ENCODE peak calls at places on chromosomes 6 and 20, in six cellular contexts. One of them, this sample, is unnamed.

GRCh38 chr6:45477278-45477677 is 99.5 kb upstream of the SUPT3H start:
- DNase-seq in H9: no peak
- DNase-seq in foreskin keratinocyte: peak
- DNase-seq in stomach: no peak
- DNase-seq in A549: no peak
- DNase-seq in progenitor cell of endocrine pancreas: no peak
- DNase-seq in this sample: no peak

GRCh38 chr20:11686900-11687543 is 230.7 kb upstream of the BTBD3 start:
- DNase-seq in H9: peak
- DNase-seq in foreskin keratinocyte: peak
- DNase-seq in stomach: peak
- DNase-seq in A549: no peak
- DNase-seq in progenitor cell of endocrine pancreas: no peak
- DNase-seq in this sample: peak

GRCh38 chr6:125252891-125253290 is 48.9 kb downstream of the HDDC2 start:
- DNase-seq in H9: no peak
- DNase-seq in foreskin keratinocyte: peak
- DNase-seq in stomach: no peak
- DNase-seq in A549: no peak
- DNase-seq in progenitor cell of endocrine pancreas: no peak
- DNase-seq in this sample: no peak

GRCh38 chr20:10060223-10060622 is 25.4 kb downstream of the ANKEF1 start:
- DNase-seq in H9: no peak
- DNase-seq in foreskin keratinocyte: no peak
- DNase-seq in stomach: no peak
- DNase-seq in A549: no peak
- DNase-seq in progenitor cell of endocrine pancreas: no peak
- DNase-seq in this sample: peak

GRCh38 chr6:40011844-40012243 is 77.6 kb upstream of the MOCS1 start:
- DNase-seq in H9: peak
- DNase-seq in foreskin keratinocyte: peak
- DNase-seq in stomach: no peak
- DNase-seq in A549: no peak
- DNase-seq in progenitor cell of endocrine pancreas: no peak
- DNase-seq in this sample: no peak

GRCh38 chr6:100463685-100464161 is 998 bp downstream of the SIM1 start:
- DNase-seq in H9: peak
- DNase-seq in foreskin keratinocyte: no peak
- DNase-seq in stomach: no peak
- DNase-seq in A549: no peak
- DNase-seq in progenitor cell of endocrine pancreas: no peak
- DNase-seq in this sample: no peak

GRCh38 chr6:159984268-159984786 is 15.4 kb downstream of the IGF2R start:
- DNase-seq in H9: no peak
- DNase-seq in foreskin keratinocyte: peak
- DNase-seq in stomach: no peak
- DNase-seq in A549: no peak
- DNase-seq in progenitor cell of endocrine pancreas: no peak
- DNase-seq in this sample: no peak

GRCh38 chr6:90940812-90941481 is 354.1 kb upstream of the MAP3K7 start:
- DNase-seq in H9: no peak
- DNase-seq in foreskin keratinocyte: peak
- DNase-seq in stomach: no peak
- DNase-seq in A549: peak
- DNase-seq in progenitor cell of endocrine pancreas: no peak
- DNase-seq in this sample: no peak

GRCh38 chr20:19466204-19466928 is 253.9 kb downstream of the SLC24A3 start:
- DNase-seq in H9: no peak
- DNase-seq in foreskin keratinocyte: no peak
- DNase-seq in stomach: no peak
- DNase-seq in A549: no peak
- DNase-seq in progenitor cell of endocrine pancreas: no peak
- DNase-seq in this sample: no peak

GRCh38 chr20:3696200-3696599 is 14.4 kb upstream of the ADAM33 start:
- DNase-seq in H9: no peak
- DNase-seq in foreskin keratinocyte: no peak
- DNase-seq in stomach: no peak
- DNase-seq in A549: no peak
- DNase-seq in progenitor cell of endocrine pancreas: no peak
- DNase-seq in this sample: no peak
- TF ChIP-seq CTCF in H9: peak
- TF ChIP-seq CTCF in foreskin keratinocyte: peak
- TF ChIP-seq CTCF in stomach: no peak
- TF ChIP-seq CTCF in A549: peak
- TF ChIP-seq CTCF in progenitor cell of endocrine pancreas: peak
- TF ChIP-seq CTCF in this sample: peak

GRCh38 chr20:887137-887536 is 29.0 kb downstream of the ANGPT4 start:
- DNase-seq in H9: no peak
- DNase-seq in foreskin keratinocyte: no peak
- DNase-seq in stomach: no peak
- DNase-seq in A549: no peak
- DNase-seq in progenitor cell of endocrine pancreas: no peak
- DNase-seq in this sample: no peak
- TF ChIP-seq CTCF in H9: no peak
- TF ChIP-seq CTCF in foreskin keratinocyte: no peak
- TF ChIP-seq CTCF in stomach: no peak
- TF ChIP-seq CTCF in A549: no peak
- TF ChIP-seq CTCF in progenitor cell of endocrine pancreas: no peak
- TF ChIP-seq CTCF in this sample: no peak

GRCh38 chr6:29071831-29072723 is 15.0 kb downstream of the OR2B3 start:
- DNase-seq in H9: peak
- DNase-seq in foreskin keratinocyte: peak
- DNase-seq in stomach: no peak
- DNase-seq in A549: peak
- DNase-seq in progenitor cell of endocrine pancreas: no peak
- DNase-seq in this sample: peak
- TF ChIP-seq CTCF in H9: peak
- TF ChIP-seq CTCF in foreskin keratinocyte: peak
- TF ChIP-seq CTCF in stomach: no peak
- TF ChIP-seq CTCF in A549: peak
- TF ChIP-seq CTCF in progenitor cell of endocrine pancreas: peak
- TF ChIP-seq CTCF in this sample: peak

GRCh38 chr6:122614303-122614702 is 4.1 kb downstream of the PKIB start:
- DNase-seq in H9: no peak
- DNase-seq in foreskin keratinocyte: no peak
- DNase-seq in stomach: no peak
- DNase-seq in A549: no peak
- DNase-seq in progenitor cell of endocrine pancreas: no peak
- DNase-seq in this sample: no peak

GRCh38 chr6:122615409-122615808 is 5.2 kb downstream of the PKIB start:
- DNase-seq in H9: no peak
- DNase-seq in foreskin keratinocyte: no peak
- DNase-seq in stomach: no peak
- DNase-seq in A549: no peak
- DNase-seq in progenitor cell of endocrine pancreas: no peak
- DNase-seq in this sample: no peak

GRCh38 chr6:122612838-122613237 is 2.6 kb downstream of the PKIB start:
- DNase-seq in H9: no peak
- DNase-seq in foreskin keratinocyte: no peak
- DNase-seq in stomach: no peak
- DNase-seq in A549: no peak
- DNase-seq in progenitor cell of endocrine pancreas: no peak
- DNase-seq in this sample: no peak

GRCh38 chr6:122610690-122611455 is 668 bp downstream of the PKIB start:
- DNase-seq in H9: peak
- DNase-seq in foreskin keratinocyte: no peak
- DNase-seq in stomach: peak
- DNase-seq in A549: peak
- DNase-seq in progenitor cell of endocrine pancreas: peak
- DNase-seq in this sample: peak

GRCh38 chr6:122609881-122610689 is at the start of gene PKIB:
- DNase-seq in H9: peak
- DNase-seq in foreskin keratinocyte: peak
- DNase-seq in stomach: peak
- DNase-seq in A549: peak
- DNase-seq in progenitor cell of endocrine pancreas: peak
- DNase-seq in this sample: peak
- TF ChIP-seq CTCF in H9: peak
- TF ChIP-seq CTCF in foreskin keratinocyte: peak
- TF ChIP-seq CTCF in stomach: no peak
- TF ChIP-seq CTCF in A549: peak
- TF ChIP-seq CTCF in progenitor cell of endocrine pancreas: peak
- TF ChIP-seq CTCF in this sample: no peak

DNA sequence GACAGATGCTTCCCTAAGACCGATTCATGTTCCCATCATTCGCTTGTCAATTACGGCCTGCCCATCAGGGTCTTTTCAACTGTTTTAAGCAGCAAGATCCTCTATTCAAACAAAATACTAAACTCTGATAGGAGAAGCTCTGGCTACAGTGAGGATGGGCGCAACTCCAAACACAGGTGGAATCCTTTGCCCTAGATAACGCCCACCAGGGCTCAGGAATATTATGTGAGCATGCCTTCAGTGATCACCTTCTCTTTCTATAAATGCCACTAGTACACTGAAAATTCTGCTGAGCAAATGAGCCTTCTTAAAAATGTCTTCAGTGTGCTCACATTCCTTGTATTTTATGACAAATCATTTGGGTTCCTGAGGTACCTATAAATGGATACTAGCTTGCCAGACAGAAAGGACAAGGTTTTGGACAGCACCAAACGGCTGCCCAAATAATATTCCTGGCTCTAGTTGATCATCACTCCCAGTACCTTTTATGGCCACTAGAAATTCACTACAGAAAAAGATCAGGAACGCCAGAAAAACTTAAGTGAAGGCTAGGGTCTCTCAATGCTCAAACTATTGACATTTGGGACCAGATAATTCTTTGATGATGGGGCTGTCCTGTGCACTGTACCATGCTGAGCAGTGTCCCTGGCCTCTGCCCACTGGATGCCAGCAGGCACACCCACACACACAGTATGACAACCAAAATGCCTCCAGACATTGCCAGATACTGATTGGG is 13.1 kb downstream of the ZNF217 start:
- DNase-seq in H9: no peak
- DNase-seq in foreskin keratinocyte: no peak
- DNase-seq in stomach: peak
- DNase-seq in A549: no peak
- DNase-seq in progenitor cell of endocrine pancreas: no peak
- DNase-seq in this sample: no peak
- TF ChIP-seq CTCF in H9: peak
- TF ChIP-seq CTCF in foreskin keratinocyte: no peak
- TF ChIP-seq CTCF in stomach: no peak
- TF ChIP-seq CTCF in A549: no peak
- TF ChIP-seq CTCF in progenitor cell of endocrine pancreas: peak
- TF ChIP-seq CTCF in this sample: peak

GRCh38 chr6:51753635-51754034 is 333.8 kb downstream of the PKHD1 start:
- DNase-seq in H9: peak
- DNase-seq in foreskin keratinocyte: peak
- DNase-seq in stomach: peak
- DNase-seq in A549: no peak
- DNase-seq in progenitor cell of endocrine pancreas: peak
- DNase-seq in this sample: peak
- TF ChIP-seq CTCF in H9: peak
- TF ChIP-seq CTCF in foreskin keratinocyte: peak
- TF ChIP-seq CTCF in stomach: no peak
- TF ChIP-seq CTCF in A549: no peak
- TF ChIP-seq CTCF in progenitor cell of endocrine pancreas: peak
- TF ChIP-seq CTCF in this sample: peak

DNA sequence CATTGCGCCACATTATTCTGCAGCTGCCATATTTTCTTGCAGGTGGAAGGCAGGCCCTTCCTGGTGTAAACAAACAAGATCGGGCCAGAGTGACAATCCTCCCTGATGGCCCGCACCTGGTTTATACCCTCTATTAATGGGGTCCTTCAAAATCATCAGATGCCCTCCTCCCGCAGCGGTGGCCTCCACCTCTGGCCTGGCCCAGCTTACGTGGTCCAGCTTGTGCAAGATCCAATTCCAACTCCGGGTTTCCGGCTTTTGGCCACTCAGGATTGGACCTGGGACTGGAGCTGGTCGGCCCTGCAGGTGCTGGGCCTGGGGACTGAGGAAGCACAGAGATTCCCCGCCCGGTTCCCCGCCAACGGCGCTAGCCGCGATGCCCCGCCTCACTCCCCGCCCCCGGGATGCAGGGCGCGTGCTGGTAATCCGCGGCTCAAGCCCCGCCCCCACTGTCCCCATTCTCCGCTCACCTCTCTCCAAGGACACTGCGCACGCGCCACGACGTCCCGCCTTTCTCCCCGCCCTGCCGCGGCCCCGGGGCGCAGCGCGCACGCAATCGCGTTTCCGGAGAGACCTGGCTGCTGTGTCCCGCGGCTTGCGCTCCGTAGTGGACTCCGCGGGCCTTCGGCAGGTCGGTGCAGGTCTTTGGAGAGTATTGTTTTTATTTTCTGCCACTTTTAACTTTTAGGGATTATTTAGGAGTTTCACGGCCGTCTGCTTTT is at the start of gene TMEM14B:
- DNase-seq in H9: peak
- DNase-seq in foreskin keratinocyte: peak
- DNase-seq in stomach: peak
- DNase-seq in A549: peak
- DNase-seq in progenitor cell of endocrine pancreas: peak
- DNase-seq in this sample: peak
- TF ChIP-seq CTCF in H9: no peak
- TF ChIP-seq CTCF in foreskin keratinocyte: no peak
- TF ChIP-seq CTCF in stomach: no peak
- TF ChIP-seq CTCF in A549: no peak
- TF ChIP-seq CTCF in progenitor cell of endocrine pancreas: no peak
- TF ChIP-seq CTCF in this sample: no peak